ENCODE peak calls at places on chromosomes 5 and 9, in ten cellular contexts. T is endothelial cell, O is lower lobe of right lung, W is PC-9, S is psoas muscle, D is upper lobe of left lung, V is choroid plexus epithelial cell, Q is dorsolateral prefrontal cortex, E is heart left ventricle, Y is transverse colon. P is an unnamed sample.

GRCh38 chr5:139855946-139856540 is 60.4 kb downstream of the PSD2 start:
- DNase-seq in T (no peak), O (no peak), W (no peak), S (no peak), D (no peak), V (no peak), Q (no peak), E (peak; percentile 40), Y (no peak), P (no peak)

GRCh38 chr9:77953590-77953989 is 78.0 kb downstream of the GNAQ start:
- DNase-seq in T (no peak), O (no peak), W (no peak), S (no peak), D (no peak), V (no peak), Q (no peak), E (no peak), Y (no peak), P (no peak)

GRCh38 chr5:179836225-179837019 is 15.7 kb downstream of the SQSTM1 start:
- DNase-seq in T (no peak), O (no peak), W (no peak), S (no peak), D (no peak), V (peak; percentile 78), Q (no peak), E (peak; percentile 63), Y (no peak), P (no peak)

GRCh38 chr9:127927457-127928231 is 2.9 kb downstream of the PIP5KL1 start:
- DNase-seq in T (no peak), O (peak; percentile 84), W (no peak), S (no peak), D (peak; percentile 75), V (no peak), Q (no peak), E (no peak), Y (peak; percentile 84), P (no peak)

GRCh38 chr5:43421450-43422133 is 9.4 kb upstream of the CCL28 start:
- DNase-seq in T (no peak), O (no peak), W (no peak), S (no peak), D (no peak), V (no peak), Q (no peak), E (no peak), Y (no peak), P (no peak)

GRCh38 chr5:33343661-33344327 is 97.0 kb upstream of the TARS1 start:
- DNase-seq in T (no peak), O (no peak), W (peak; percentile 56), S (no peak), D (no peak), V (peak; percentile 91), Q (no peak), E (no peak), Y (no peak), P (no peak)

GRCh38 chr9:1366300-1366699 is 316.1 kb downstream of the DMRT2 start:
- DNase-seq in T (no peak), O (no peak), W (no peak), S (no peak), D (no peak), V (no peak), Q (no peak), E (no peak), Y (no peak), P (no peak)

GRCh38 chr5:154653418-154653763 is 101.8 kb upstream of the LARP1 start:
- DNase-seq in T (no peak), O (no peak), W (no peak), S (no peak), D (no peak), V (no peak), Q (no peak), E (no peak), Y (peak; percentile 32), P (no peak)

GRCh38 chr5:145068696-145069095 is 766.4 kb downstream of the PRELID2 start:
- DNase-seq in T (no peak), O (no peak), W (no peak), S (no peak), D (no peak), V (no peak), Q (no peak), E (no peak), Y (no peak), P (no peak)

DNA sequence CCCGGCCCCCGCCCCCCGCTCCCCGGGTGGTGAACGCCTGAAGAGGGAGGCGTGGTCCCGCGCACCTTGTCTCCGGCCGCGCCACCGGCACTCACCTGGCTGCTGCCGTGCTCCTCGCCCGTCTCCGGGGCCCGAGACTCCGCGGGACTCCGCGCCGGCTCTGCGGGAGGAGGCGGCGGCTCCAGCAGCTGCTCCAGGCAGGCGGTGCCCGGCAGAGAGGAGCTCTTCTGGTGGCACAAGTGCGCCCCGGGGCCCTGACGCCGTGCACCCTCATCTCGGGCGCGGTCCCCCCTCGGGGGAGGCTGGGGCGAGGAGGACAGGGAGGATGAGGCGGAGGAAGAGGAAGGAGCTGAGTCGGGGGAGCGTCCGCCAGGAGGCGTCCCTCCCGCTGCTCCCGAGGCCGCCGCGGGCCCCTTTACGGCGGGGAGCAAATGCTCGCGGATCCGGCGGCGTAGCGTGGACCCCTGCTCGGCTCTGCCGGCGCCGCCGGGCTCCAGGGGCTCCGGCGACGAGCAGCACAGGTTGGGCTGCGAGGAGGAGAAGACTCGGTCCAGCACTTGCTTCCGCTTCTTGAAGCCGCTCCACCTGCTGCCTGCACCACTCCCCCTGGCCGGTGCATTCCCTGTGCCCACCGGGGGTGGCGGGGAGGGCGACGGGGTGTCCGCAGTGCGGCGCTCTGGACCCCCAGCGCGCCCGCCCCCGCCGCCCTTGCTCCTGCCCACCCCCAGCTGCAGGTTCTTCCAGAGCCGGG is 958 bp downstream of the MCTP1 start:
- DNase-seq in T (peak; percentile 47), O (peak; percentile 72), W (no peak), S (peak; percentile 13), D (peak; percentile 56), V (peak; percentile 10), Q (no peak), E (peak; percentile 65), Y (peak; percentile 14), P (peak; percentile 25)
- TF ChIP-seq CTCF in T (peak; percentile 28), O (no peak), W (peak; percentile 66), S (no peak), D (no peak), V (peak; percentile 50), Q (peak; percentile 49), E (peak; percentile 35), Y (no peak), P (no peak)

GRCh38 chr9:10134266-10134665 is 478.5 kb downstream of the PTPRD start:
- DNase-seq in T (no peak), O (no peak), W (no peak), S (no peak), D (no peak), V (no peak), Q (no peak), E (no peak), Y (no peak), P (no peak)
- TF ChIP-seq CTCF in T (no peak), O (no peak), W (no peak), S (no peak), D (no peak), V (no peak), Q (no peak), E (no peak), Y (no peak), P (no peak)

GRCh38 chr5:180860273-180860886 is 696 bp downstream of the ZFP62 start:
- DNase-seq in T (peak; percentile 15), O (peak; percentile 53), W (peak; percentile 66), S (no peak), D (no peak), V (peak; percentile 14), Q (no peak), E (peak; percentile 60), Y (peak; percentile 42), P (peak; percentile 53)
- TF ChIP-seq CTCF in T (no peak), O (no peak), W (no peak), S (peak; percentile 5), D (no peak), V (peak; percentile 11), Q (no peak), E (no peak), Y (no peak), P (no peak)

GRCh38 chr9:92614763-92615441 is 55.0 kb downstream of the IPPK start:
- DNase-seq in T (no peak), O (no peak), W (no peak), S (no peak), D (no peak), V (no peak), Q (no peak), E (no peak), Y (no peak), P (no peak)
- TF ChIP-seq CTCF in T (no peak), O (no peak), W (no peak), S (no peak), D (no peak), V (no peak), Q (no peak), E (no peak), Y (no peak), P (no peak)